ENCODE peak calls at places on chromosome 22, in nine cellular contexts. One of them, this sample, is unnamed.

GRCh38 chr22:47195676-47196492 is 433.4 kb downstream of the TBC1D22A start:
- DNase-seq in left cardiac atrium: no peak
- DNase-seq in D341Med: peak
- DNase-seq in non-pigmented ciliary epithelial cell: no peak
- DNase-seq in stimulated activated CD4-positive, alpha-beta T cell treated with anti-CD3 and anti-CD28 coated beads, Interleukin-12 subunit alpha, Interleukin-12 subunit beta, amount 100 ng/mL, for 4 hours: no peak
- DNase-seq in body of pancreas: no peak
- DNase-seq in C1 segment of cervical spinal cord: no peak
- DNase-seq in MM.1S: no peak
- DNase-seq in NCI-H446: no peak
- DNase-seq in this sample: peak

GRCh38 chr22:42969348-42969975 is 45.5 kb downstream of the PACSIN2 start:
- DNase-seq in body of pancreas: no peak
- DNase-seq in NCI-H446: no peak
- DNase-seq in stimulated activated CD4-positive, alpha-beta T cell treated with anti-CD3 and anti-CD28 coated beads, Interleukin-12 subunit alpha, Interleukin-12 subunit beta, amount 100 ng/mL, for 4 hours: no peak
- DNase-seq in MM.1S: no peak
- DNase-seq in C1 segment of cervical spinal cord: no peak
- DNase-seq in non-pigmented ciliary epithelial cell: peak
- DNase-seq in left cardiac atrium: no peak
- DNase-seq in D341Med: no peak
- DNase-seq in this sample: no peak

GRCh38 chr22:27982630-27983180 is 63.6 kb upstream of the PITPNB start:
- DNase-seq in non-pigmented ciliary epithelial cell: no peak
- DNase-seq in MM.1S: no peak
- DNase-seq in C1 segment of cervical spinal cord: no peak
- DNase-seq in stimulated activated CD4-positive, alpha-beta T cell treated with anti-CD3 and anti-CD28 coated beads, Interleukin-12 subunit alpha, Interleukin-12 subunit beta, amount 100 ng/mL, for 4 hours: no peak
- DNase-seq in NCI-H446: no peak
- DNase-seq in body of pancreas: no peak
- DNase-seq in left cardiac atrium: no peak
- DNase-seq in D341Med: no peak
- DNase-seq in this sample: no peak

GRCh38 chr22:42993651-42994275 is 21.2 kb downstream of the PACSIN2 start:
- DNase-seq in stimulated activated CD4-positive, alpha-beta T cell treated with anti-CD3 and anti-CD28 coated beads, Interleukin-12 subunit alpha, Interleukin-12 subunit beta, amount 100 ng/mL, for 4 hours: no peak
- DNase-seq in NCI-H446: no peak
- DNase-seq in left cardiac atrium: no peak
- DNase-seq in MM.1S: no peak
- DNase-seq in body of pancreas: no peak
- DNase-seq in D341Med: no peak
- DNase-seq in C1 segment of cervical spinal cord: no peak
- DNase-seq in non-pigmented ciliary epithelial cell: no peak
- DNase-seq in this sample: no peak

GRCh38 chr22:36736701-36737320 is 33.3 kb upstream of the CACNG2 start:
- DNase-seq in C1 segment of cervical spinal cord: no peak
- DNase-seq in MM.1S: no peak
- DNase-seq in stimulated activated CD4-positive, alpha-beta T cell treated with anti-CD3 and anti-CD28 coated beads, Interleukin-12 subunit alpha, Interleukin-12 subunit beta, amount 100 ng/mL, for 4 hours: no peak
- DNase-seq in non-pigmented ciliary epithelial cell: no peak
- DNase-seq in left cardiac atrium: no peak
- DNase-seq in body of pancreas: no peak
- DNase-seq in NCI-H446: no peak
- DNase-seq in D341Med: no peak
- DNase-seq in this sample: no peak

GRCh38 chr22:25403752-25404471 is 160.6 kb upstream of the GRK3 start:
- DNase-seq in C1 segment of cervical spinal cord: peak
- DNase-seq in MM.1S: no peak
- DNase-seq in stimulated activated CD4-positive, alpha-beta T cell treated with anti-CD3 and anti-CD28 coated beads, Interleukin-12 subunit alpha, Interleukin-12 subunit beta, amount 100 ng/mL, for 4 hours: no peak
- DNase-seq in D341Med: peak
- DNase-seq in left cardiac atrium: no peak
- DNase-seq in body of pancreas: no peak
- DNase-seq in NCI-H446: peak
- DNase-seq in non-pigmented ciliary epithelial cell: no peak
- DNase-seq in this sample: no peak

GRCh38 chr22:33652596-33652995 is 267.7 kb downstream of the LARGE1 start:
- DNase-seq in D341Med: no peak
- DNase-seq in body of pancreas: no peak
- DNase-seq in left cardiac atrium: no peak
- DNase-seq in NCI-H446: no peak
- DNase-seq in stimulated activated CD4-positive, alpha-beta T cell treated with anti-CD3 and anti-CD28 coated beads, Interleukin-12 subunit alpha, Interleukin-12 subunit beta, amount 100 ng/mL, for 4 hours: no peak
- DNase-seq in C1 segment of cervical spinal cord: no peak
- DNase-seq in non-pigmented ciliary epithelial cell: no peak
- DNase-seq in MM.1S: no peak
- DNase-seq in this sample: no peak

GRCh38 chr22:28810839-28811491 is 10.6 kb upstream of the XBP1 start:
- DNase-seq in D341Med: no peak
- DNase-seq in NCI-H446: no peak
- DNase-seq in left cardiac atrium: no peak
- DNase-seq in C1 segment of cervical spinal cord: no peak
- DNase-seq in body of pancreas: no peak
- DNase-seq in stimulated activated CD4-positive, alpha-beta T cell treated with anti-CD3 and anti-CD28 coated beads, Interleukin-12 subunit alpha, Interleukin-12 subunit beta, amount 100 ng/mL, for 4 hours: no peak
- DNase-seq in MM.1S: peak
- DNase-seq in non-pigmented ciliary epithelial cell: no peak
- DNase-seq in this sample: no peak

GRCh38 chr22:46256358-46256958 is 6.4 kb upstream of the CDPF1 start:
- DNase-seq in D341Med: no peak
- DNase-seq in NCI-H446: no peak
- DNase-seq in left cardiac atrium: no peak
- DNase-seq in MM.1S: no peak
- DNase-seq in C1 segment of cervical spinal cord: no peak
- DNase-seq in non-pigmented ciliary epithelial cell: no peak
- DNase-seq in stimulated activated CD4-positive, alpha-beta T cell treated with anti-CD3 and anti-CD28 coated beads, Interleukin-12 subunit alpha, Interleukin-12 subunit beta, amount 100 ng/mL, for 4 hours: no peak
- DNase-seq in body of pancreas: no peak
- DNase-seq in this sample: no peak

GRCh38 chr22:25237503-25237902 is 18.1 kb downstream of the CRYBB2 start:
- DNase-seq in C1 segment of cervical spinal cord: no peak
- DNase-seq in MM.1S: no peak
- DNase-seq in stimulated activated CD4-positive, alpha-beta T cell treated with anti-CD3 and anti-CD28 coated beads, Interleukin-12 subunit alpha, Interleukin-12 subunit beta, amount 100 ng/mL, for 4 hours: no peak
- DNase-seq in body of pancreas: no peak
- DNase-seq in left cardiac atrium: no peak
- DNase-seq in non-pigmented ciliary epithelial cell: no peak
- DNase-seq in NCI-H446: no peak
- DNase-seq in D341Med: no peak
- DNase-seq in this sample: no peak

GRCh38 chr22:39439170-39439569 is 17.6 kb upstream of the MGAT3 start:
- DNase-seq in NCI-H446: no peak
- DNase-seq in MM.1S: no peak
- DNase-seq in non-pigmented ciliary epithelial cell: peak
- DNase-seq in left cardiac atrium: no peak
- DNase-seq in stimulated activated CD4-positive, alpha-beta T cell treated with anti-CD3 and anti-CD28 coated beads, Interleukin-12 subunit alpha, Interleukin-12 subunit beta, amount 100 ng/mL, for 4 hours: no peak
- DNase-seq in D341Med: no peak
- DNase-seq in body of pancreas: no peak
- DNase-seq in C1 segment of cervical spinal cord: no peak
- DNase-seq in this sample: no peak

GRCh38 chr22:23841292-23841691 is 2.5 kb upstream of the DERL3 start:
- DNase-seq in NCI-H446: no peak
- DNase-seq in MM.1S: no peak
- DNase-seq in body of pancreas: no peak
- DNase-seq in C1 segment of cervical spinal cord: no peak
- DNase-seq in stimulated activated CD4-positive, alpha-beta T cell treated with anti-CD3 and anti-CD28 coated beads, Interleukin-12 subunit alpha, Interleukin-12 subunit beta, amount 100 ng/mL, for 4 hours: no peak
- DNase-seq in non-pigmented ciliary epithelial cell: no peak
- DNase-seq in left cardiac atrium: no peak
- DNase-seq in D341Med: no peak
- DNase-seq in this sample: no peak

GRCh38 chr22:47297261-47298016 is 535.0 kb downstream of the TBC1D22A start:
- DNase-seq in MM.1S: no peak
- DNase-seq in body of pancreas: no peak
- DNase-seq in stimulated activated CD4-positive, alpha-beta T cell treated with anti-CD3 and anti-CD28 coated beads, Interleukin-12 subunit alpha, Interleukin-12 subunit beta, amount 100 ng/mL, for 4 hours: no peak
- DNase-seq in D341Med: peak
- DNase-seq in NCI-H446: no peak
- DNase-seq in C1 segment of cervical spinal cord: no peak
- DNase-seq in non-pigmented ciliary epithelial cell: no peak
- DNase-seq in left cardiac atrium: no peak
- DNase-seq in this sample: no peak

GRCh38 chr22:47188337-47189055 is 426.0 kb downstream of the TBC1D22A start:
- DNase-seq in body of pancreas: no peak
- DNase-seq in non-pigmented ciliary epithelial cell: no peak
- DNase-seq in left cardiac atrium: no peak
- DNase-seq in NCI-H446: no peak
- DNase-seq in D341Med: no peak
- DNase-seq in MM.1S: no peak
- DNase-seq in C1 segment of cervical spinal cord: no peak
- DNase-seq in stimulated activated CD4-positive, alpha-beta T cell treated with anti-CD3 and anti-CD28 coated beads, Interleukin-12 subunit alpha, Interleukin-12 subunit beta, amount 100 ng/mL, for 4 hours: no peak
- DNase-seq in this sample: peak

GRCh38 chr22:22894740-22895731 is 7.4 kb downstream of the IGLL5 start:
- DNase-seq in body of pancreas: no peak
- DNase-seq in MM.1S: peak
- DNase-seq in D341Med: no peak
- DNase-seq in stimulated activated CD4-positive, alpha-beta T cell treated with anti-CD3 and anti-CD28 coated beads, Interleukin-12 subunit alpha, Interleukin-12 subunit beta, amount 100 ng/mL, for 4 hours: no peak
- DNase-seq in left cardiac atrium: no peak
- DNase-seq in non-pigmented ciliary epithelial cell: no peak
- DNase-seq in C1 segment of cervical spinal cord: no peak
- DNase-seq in NCI-H446: no peak
- DNase-seq in this sample: no peak

GRCh38 chr22:30267382-30268302 is 991 bp upstream of the OSM start:
- DNase-seq in MM.1S: no peak
- DNase-seq in non-pigmented ciliary epithelial cell: no peak
- DNase-seq in stimulated activated CD4-positive, alpha-beta T cell treated with anti-CD3 and anti-CD28 coated beads, Interleukin-12 subunit alpha, Interleukin-12 subunit beta, amount 100 ng/mL, for 4 hours: no peak
- DNase-seq in NCI-H446: no peak
- DNase-seq in D341Med: no peak
- DNase-seq in left cardiac atrium: no peak
- DNase-seq in C1 segment of cervical spinal cord: no peak
- DNase-seq in body of pancreas: no peak
- DNase-seq in this sample: no peak

GRCh38 chr22:38461057-38461413 is 6.0 kb upstream of the KCNJ4 start:
- DNase-seq in MM.1S: no peak
- DNase-seq in body of pancreas: no peak
- DNase-seq in left cardiac atrium: no peak
- DNase-seq in D341Med: no peak
- DNase-seq in NCI-H446: no peak
- DNase-seq in stimulated activated CD4-positive, alpha-beta T cell treated with anti-CD3 and anti-CD28 coated beads, Interleukin-12 subunit alpha, Interleukin-12 subunit beta, amount 100 ng/mL, for 4 hours: no peak
- DNase-seq in non-pigmented ciliary epithelial cell: no peak
- DNase-seq in C1 segment of cervical spinal cord: no peak
- DNase-seq in this sample: no peak

GRCh38 chr22:49561338-49561737 is 266.3 kb downstream of the BRD1 start:
- DNase-seq in MM.1S: no peak
- DNase-seq in C1 segment of cervical spinal cord: no peak
- DNase-seq in non-pigmented ciliary epithelial cell: no peak
- DNase-seq in stimulated activated CD4-positive, alpha-beta T cell treated with anti-CD3 and anti-CD28 coated beads, Interleukin-12 subunit alpha, Interleukin-12 subunit beta, amount 100 ng/mL, for 4 hours: no peak
- DNase-seq in left cardiac atrium: no peak
- DNase-seq in D341Med: no peak
- DNase-seq in body of pancreas: no peak
- DNase-seq in NCI-H446: no peak
- DNase-seq in this sample: no peak

GRCh38 chr22:49402169-49402568 is 425.5 kb downstream of the BRD1 start:
- DNase-seq in D341Med: no peak
- DNase-seq in NCI-H446: no peak
- DNase-seq in MM.1S: no peak
- DNase-seq in C1 segment of cervical spinal cord: no peak
- DNase-seq in non-pigmented ciliary epithelial cell: no peak
- DNase-seq in left cardiac atrium: no peak
- DNase-seq in stimulated activated CD4-positive, alpha-beta T cell treated with anti-CD3 and anti-CD28 coated beads, Interleukin-12 subunit alpha, Interleukin-12 subunit beta, amount 100 ng/mL, for 4 hours: no peak
- DNase-seq in body of pancreas: no peak
- DNase-seq in this sample: no peak

GRCh38 chr22:31947296-31947695 is 3.0 kb downstream of the YWHAH start:
- DNase-seq in left cardiac atrium: no peak
- DNase-seq in C1 segment of cervical spinal cord: no peak
- DNase-seq in MM.1S: peak
- DNase-seq in body of pancreas: peak
- DNase-seq in D341Med: no peak
- DNase-seq in stimulated activated CD4-positive, alpha-beta T cell treated with anti-CD3 and anti-CD28 coated beads, Interleukin-12 subunit alpha, Interleukin-12 subunit beta, amount 100 ng/mL, for 4 hours: no peak
- DNase-seq in NCI-H446: no peak
- DNase-seq in non-pigmented ciliary epithelial cell: no peak
- DNase-seq in this sample: no peak

GRCh38 chr22:44133901-44134511 is 46.7 kb upstream of the PARVG start:
- DNase-seq in D341Med: no peak
- DNase-seq in stimulated activated CD4-positive, alpha-beta T cell treated with anti-CD3 and anti-CD28 coated beads, Interleukin-12 subunit alpha, Interleukin-12 subunit beta, amount 100 ng/mL, for 4 hours: no peak
- DNase-seq in NCI-H446: no peak
- DNase-seq in C1 segment of cervical spinal cord: peak
- DNase-seq in non-pigmented ciliary epithelial cell: no peak
- DNase-seq in body of pancreas: peak
- DNase-seq in MM.1S: no peak
- DNase-seq in left cardiac atrium: peak
- DNase-seq in this sample: peak

GRCh38 chr22:23566716-23567475 is 13.2 kb downstream of the IGLL1 start:
- DNase-seq in MM.1S: no peak
- DNase-seq in body of pancreas: no peak
- DNase-seq in NCI-H446: no peak
- DNase-seq in D341Med: peak
- DNase-seq in stimulated activated CD4-positive, alpha-beta T cell treated with anti-CD3 and anti-CD28 coated beads, Interleukin-12 subunit alpha, Interleukin-12 subunit beta, amount 100 ng/mL, for 4 hours: no peak
- DNase-seq in non-pigmented ciliary epithelial cell: no peak
- DNase-seq in left cardiac atrium: no peak
- DNase-seq in C1 segment of cervical spinal cord: no peak
- DNase-seq in this sample: no peak

GRCh38 chr22:46678003-46678657 is 57.9 kb downstream of the GRAMD4 start:
- DNase-seq in stimulated activated CD4-positive, alpha-beta T cell treated with anti-CD3 and anti-CD28 coated beads, Interleukin-12 subunit alpha, Interleukin-12 subunit beta, amount 100 ng/mL, for 4 hours: no peak
- DNase-seq in non-pigmented ciliary epithelial cell: no peak
- DNase-seq in MM.1S: no peak
- DNase-seq in C1 segment of cervical spinal cord: no peak
- DNase-seq in NCI-H446: no peak
- DNase-seq in D341Med: no peak
- DNase-seq in body of pancreas: no peak
- DNase-seq in left cardiac atrium: no peak
- DNase-seq in this sample: no peak

GRCh38 chr22:33699176-33699575 is 221.1 kb downstream of the LARGE1 start:
- DNase-seq in NCI-H446: no peak
- DNase-seq in MM.1S: no peak
- DNase-seq in body of pancreas: no peak
- DNase-seq in non-pigmented ciliary epithelial cell: no peak
- DNase-seq in left cardiac atrium: no peak
- DNase-seq in stimulated activated CD4-positive, alpha-beta T cell treated with anti-CD3 and anti-CD28 coated beads, Interleukin-12 subunit alpha, Interleukin-12 subunit beta, amount 100 ng/mL, for 4 hours: no peak
- DNase-seq in C1 segment of cervical spinal cord: no peak
- DNase-seq in D341Med: no peak
- DNase-seq in this sample: no peak

GRCh38 chr22:23066200-23067022 is 3.9 kb upstream of the GNAZ start:
- DNase-seq in D341Med: no peak
- DNase-seq in left cardiac atrium: no peak
- DNase-seq in C1 segment of cervical spinal cord: no peak
- DNase-seq in body of pancreas: no peak
- DNase-seq in non-pigmented ciliary epithelial cell: no peak
- DNase-seq in NCI-H446: no peak
- DNase-seq in stimulated activated CD4-positive, alpha-beta T cell treated with anti-CD3 and anti-CD28 coated beads, Interleukin-12 subunit alpha, Interleukin-12 subunit beta, amount 100 ng/mL, for 4 hours: no peak
- DNase-seq in MM.1S: no peak
- DNase-seq in this sample: no peak

GRCh38 chr22:27730649-27731433 is 70.7 kb downstream of the MN1 start:
- DNase-seq in left cardiac atrium: peak
- DNase-seq in D341Med: no peak
- DNase-seq in body of pancreas: no peak
- DNase-seq in stimulated activated CD4-positive, alpha-beta T cell treated with anti-CD3 and anti-CD28 coated beads, Interleukin-12 subunit alpha, Interleukin-12 subunit beta, amount 100 ng/mL, for 4 hours: no peak
- DNase-seq in NCI-H446: no peak
- DNase-seq in non-pigmented ciliary epithelial cell: no peak
- DNase-seq in MM.1S: no peak
- DNase-seq in C1 segment of cervical spinal cord: no peak
- DNase-seq in this sample: no peak

GRCh38 chr22:50283821-50284220 is 13.6 kb upstream of the MAPK11 start:
- DNase-seq in non-pigmented ciliary epithelial cell: no peak
- DNase-seq in C1 segment of cervical spinal cord: no peak
- DNase-seq in stimulated activated CD4-positive, alpha-beta T cell treated with anti-CD3 and anti-CD28 coated beads, Interleukin-12 subunit alpha, Interleukin-12 subunit beta, amount 100 ng/mL, for 4 hours: no peak
- DNase-seq in MM.1S: no peak
- DNase-seq in body of pancreas: no peak
- DNase-seq in D341Med: no peak
- DNase-seq in NCI-H446: no peak
- DNase-seq in left cardiac atrium: no peak
- DNase-seq in this sample: no peak

GRCh38 chr22:29073618-29074275 is 912 bp downstream of the KREMEN1 start:
- DNase-seq in body of pancreas: peak
- DNase-seq in left cardiac atrium: peak
- DNase-seq in C1 segment of cervical spinal cord: peak
- DNase-seq in non-pigmented ciliary epithelial cell: no peak
- DNase-seq in stimulated activated CD4-positive, alpha-beta T cell treated with anti-CD3 and anti-CD28 coated beads, Interleukin-12 subunit alpha, Interleukin-12 subunit beta, amount 100 ng/mL, for 4 hours: peak
- DNase-seq in MM.1S: no peak
- DNase-seq in D341Med: peak
- DNase-seq in NCI-H446: no peak
- DNase-seq in this sample: peak

GRCh38 chr22:26172389-26172990 is 3.2 kb downstream of the SEZ6L start:
- DNase-seq in MM.1S: peak
- DNase-seq in C1 segment of cervical spinal cord: peak
- DNase-seq in NCI-H446: peak
- DNase-seq in left cardiac atrium: peak
- DNase-seq in stimulated activated CD4-positive, alpha-beta T cell treated with anti-CD3 and anti-CD28 coated beads, Interleukin-12 subunit alpha, Interleukin-12 subunit beta, amount 100 ng/mL, for 4 hours: peak
- DNase-seq in non-pigmented ciliary epithelial cell: peak
- DNase-seq in body of pancreas: peak
- DNase-seq in D341Med: peak
- DNase-seq in this sample: no peak

GRCh38 chr22:22952531-22953295 is 65.1 kb downstream of the IGLL5 start:
- DNase-seq in non-pigmented ciliary epithelial cell: no peak
- DNase-seq in C1 segment of cervical spinal cord: no peak
- DNase-seq in body of pancreas: no peak
- DNase-seq in MM.1S: no peak
- DNase-seq in NCI-H446: no peak
- DNase-seq in D341Med: no peak
- DNase-seq in left cardiac atrium: no peak
- DNase-seq in stimulated activated CD4-positive, alpha-beta T cell treated with anti-CD3 and anti-CD28 coated beads, Interleukin-12 subunit alpha, Interleukin-12 subunit beta, amount 100 ng/mL, for 4 hours: no peak
- DNase-seq in this sample: no peak

This sample was measured in ovary.